ENCODE peak calls at places on chromosomes 2 and 18, in five cellular contexts. One of them, this sample, is unnamed.

GRCh38 chr2:68900496-68901198 is 29.4 kb upstream of the BMP10 start:
- DNase-seq in stimulated activated CD4-positive, alpha-beta T cell treated with anti-CD3 and anti-CD28 coated beads, Interleukin-2, amount 100 ng/mL, for 24 hours: no peak
- DNase-seq in GM23248: no peak
- DNase-seq in cardiac fibroblast: no peak
- DNase-seq in stimulated activated naive B cell treated with anti-CD40 and anti-IgM and Interleukin-4, amounts not matched to agents 10 μg/mL and 1 μg/mL and 100 μg/mL, for 72 hours: no peak
- DNase-seq in this sample: no peak

GRCh38 chr18:62730926-62731325 is 15.6 kb downstream of the PHLPP1 start:
- DNase-seq in stimulated activated CD4-positive, alpha-beta T cell treated with anti-CD3 and anti-CD28 coated beads, Interleukin-2, amount 100 ng/mL, for 24 hours: no peak
- DNase-seq in GM23248: peak; percentile 41
- DNase-seq in cardiac fibroblast: no peak
- DNase-seq in stimulated activated naive B cell treated with anti-CD40 and anti-IgM and Interleukin-4, amounts not matched to agents 10 μg/mL and 1 μg/mL and 100 μg/mL, for 72 hours: no peak
- DNase-seq in this sample: no peak

GRCh38 chr2:105397025-105397722 is 1.7 kb downstream of the FHL2 start:
- DNase-seq in cardiac fibroblast: peak; percentile 41
- DNase-seq in stimulated activated CD4-positive, alpha-beta T cell treated with anti-CD3 and anti-CD28 coated beads, Interleukin-2, amount 100 ng/mL, for 24 hours: no peak
- DNase-seq in GM23248: peak; percentile 42
- DNase-seq in stimulated activated naive B cell treated with anti-CD40 and anti-IgM and Interleukin-4, amounts not matched to agents 10 μg/mL and 1 μg/mL and 100 μg/mL, for 72 hours: no peak
- DNase-seq in this sample: no peak

GRCh38 chr18:58225101-58225500 is 181.1 kb downstream of the NEDD4L start:
- DNase-seq in cardiac fibroblast: no peak
- DNase-seq in stimulated activated naive B cell treated with anti-CD40 and anti-IgM and Interleukin-4, amounts not matched to agents 10 μg/mL and 1 μg/mL and 100 μg/mL, for 72 hours: peak; percentile 73
- DNase-seq in GM23248: peak; percentile 62
- DNase-seq in stimulated activated CD4-positive, alpha-beta T cell treated with anti-CD3 and anti-CD28 coated beads, Interleukin-2, amount 100 ng/mL, for 24 hours: peak; percentile 38
- DNase-seq in this sample: no peak

GRCh38 chr2:222248818-222249217 is 50.0 kb downstream of the PAX3 start:
- DNase-seq in cardiac fibroblast: no peak
- DNase-seq in GM23248: no peak
- DNase-seq in stimulated activated CD4-positive, alpha-beta T cell treated with anti-CD3 and anti-CD28 coated beads, Interleukin-2, amount 100 ng/mL, for 24 hours: no peak
- DNase-seq in stimulated activated naive B cell treated with anti-CD40 and anti-IgM and Interleukin-4, amounts not matched to agents 10 μg/mL and 1 μg/mL and 100 μg/mL, for 72 hours: no peak
- DNase-seq in this sample: no peak

GRCh38 chr2:175877845-175878563 is 124.1 kb downstream of the LNPK start:
- DNase-seq in stimulated activated naive B cell treated with anti-CD40 and anti-IgM and Interleukin-4, amounts not matched to agents 10 μg/mL and 1 μg/mL and 100 μg/mL, for 72 hours: no peak
- DNase-seq in stimulated activated CD4-positive, alpha-beta T cell treated with anti-CD3 and anti-CD28 coated beads, Interleukin-2, amount 100 ng/mL, for 24 hours: no peak
- DNase-seq in cardiac fibroblast: no peak
- DNase-seq in GM23248: peak; percentile 56
- DNase-seq in this sample: no peak

GRCh38 chr2:162256621-162257020 is 13.4 kb upstream of the FAP start:
- DNase-seq in stimulated activated naive B cell treated with anti-CD40 and anti-IgM and Interleukin-4, amounts not matched to agents 10 μg/mL and 1 μg/mL and 100 μg/mL, for 72 hours: no peak
- DNase-seq in stimulated activated CD4-positive, alpha-beta T cell treated with anti-CD3 and anti-CD28 coated beads, Interleukin-2, amount 100 ng/mL, for 24 hours: no peak
- DNase-seq in cardiac fibroblast: peak; percentile 31
- DNase-seq in GM23248: peak; percentile 81
- DNase-seq in this sample: no peak

GRCh38 chr18:11146238-11146946 is 3.0 kb downstream of the PIEZO2 start:
- DNase-seq in cardiac fibroblast: no peak
- DNase-seq in stimulated activated CD4-positive, alpha-beta T cell treated with anti-CD3 and anti-CD28 coated beads, Interleukin-2, amount 100 ng/mL, for 24 hours: no peak
- DNase-seq in stimulated activated naive B cell treated with anti-CD40 and anti-IgM and Interleukin-4, amounts not matched to agents 10 μg/mL and 1 μg/mL and 100 μg/mL, for 72 hours: no peak
- DNase-seq in GM23248: no peak
- DNase-seq in this sample: no peak

GRCh38 chr2:54665436-54665856 is 58.0 kb upstream of the EML6 start:
- DNase-seq in cardiac fibroblast: peak; percentile 76
- DNase-seq in stimulated activated naive B cell treated with anti-CD40 and anti-IgM and Interleukin-4, amounts not matched to agents 10 μg/mL and 1 μg/mL and 100 μg/mL, for 72 hours: peak; percentile 48
- DNase-seq in GM23248: peak; percentile 75
- DNase-seq in stimulated activated CD4-positive, alpha-beta T cell treated with anti-CD3 and anti-CD28 coated beads, Interleukin-2, amount 100 ng/mL, for 24 hours: peak; percentile 49
- DNase-seq in this sample: peak; percentile 68

GRCh38 chr2:176997074-176997791 is 215.4 kb upstream of the HNRNPA3 start:
- DNase-seq in stimulated activated naive B cell treated with anti-CD40 and anti-IgM and Interleukin-4, amounts not matched to agents 10 μg/mL and 1 μg/mL and 100 μg/mL, for 72 hours: peak; percentile 35
- DNase-seq in stimulated activated CD4-positive, alpha-beta T cell treated with anti-CD3 and anti-CD28 coated beads, Interleukin-2, amount 100 ng/mL, for 24 hours: peak; percentile 17
- DNase-seq in GM23248: peak; percentile 96
- DNase-seq in cardiac fibroblast: peak; percentile 51
- DNase-seq in this sample: no peak

GRCh38 chr2:149733936-149734685 is 146.5 kb upstream of the MMADHC start:
- DNase-seq in cardiac fibroblast: peak; percentile 86
- DNase-seq in GM23248: peak; percentile 37
- DNase-seq in stimulated activated CD4-positive, alpha-beta T cell treated with anti-CD3 and anti-CD28 coated beads, Interleukin-2, amount 100 ng/mL, for 24 hours: no peak
- DNase-seq in stimulated activated naive B cell treated with anti-CD40 and anti-IgM and Interleukin-4, amounts not matched to agents 10 μg/mL and 1 μg/mL and 100 μg/mL, for 72 hours: no peak
- DNase-seq in this sample: peak; percentile 12

GRCh38 chr2:23583467-23583866 is 198.5 kb downstream of the KLHL29 start:
- DNase-seq in GM23248: no peak
- DNase-seq in stimulated activated naive B cell treated with anti-CD40 and anti-IgM and Interleukin-4, amounts not matched to agents 10 μg/mL and 1 μg/mL and 100 μg/mL, for 72 hours: no peak
- DNase-seq in stimulated activated CD4-positive, alpha-beta T cell treated with anti-CD3 and anti-CD28 coated beads, Interleukin-2, amount 100 ng/mL, for 24 hours: no peak
- DNase-seq in cardiac fibroblast: no peak
- DNase-seq in this sample: no peak

GRCh38 chr2:233346374-233346773 is 7.9 kb upstream of the DGKD start:
- DNase-seq in stimulated activated CD4-positive, alpha-beta T cell treated with anti-CD3 and anti-CD28 coated beads, Interleukin-2, amount 100 ng/mL, for 24 hours: no peak
- DNase-seq in stimulated activated naive B cell treated with anti-CD40 and anti-IgM and Interleukin-4, amounts not matched to agents 10 μg/mL and 1 μg/mL and 100 μg/mL, for 72 hours: no peak
- DNase-seq in cardiac fibroblast: no peak
- DNase-seq in GM23248: no peak
- DNase-seq in this sample: no peak

GRCh38 chr18:47150824-47151366 is 595 bp upstream of the HDHD2 start:
- DNase-seq in stimulated activated naive B cell treated with anti-CD40 and anti-IgM and Interleukin-4, amounts not matched to agents 10 μg/mL and 1 μg/mL and 100 μg/mL, for 72 hours: no peak
- DNase-seq in GM23248: no peak
- DNase-seq in stimulated activated CD4-positive, alpha-beta T cell treated with anti-CD3 and anti-CD28 coated beads, Interleukin-2, amount 100 ng/mL, for 24 hours: peak; percentile 22
- DNase-seq in cardiac fibroblast: no peak
- DNase-seq in this sample: peak; percentile 6

GRCh38 chr2:66000888-66001287 is 434.0 kb upstream of the MEIS1 start:
- DNase-seq in stimulated activated CD4-positive, alpha-beta T cell treated with anti-CD3 and anti-CD28 coated beads, Interleukin-2, amount 100 ng/mL, for 24 hours: no peak
- DNase-seq in cardiac fibroblast: no peak
- DNase-seq in stimulated activated naive B cell treated with anti-CD40 and anti-IgM and Interleukin-4, amounts not matched to agents 10 μg/mL and 1 μg/mL and 100 μg/mL, for 72 hours: no peak
- DNase-seq in GM23248: no peak
- DNase-seq in this sample: no peak

GRCh38 chr2:150309681-150310080 is 177.8 kb downstream of the RND3 start:
- DNase-seq in stimulated activated CD4-positive, alpha-beta T cell treated with anti-CD3 and anti-CD28 coated beads, Interleukin-2, amount 100 ng/mL, for 24 hours: no peak
- DNase-seq in GM23248: no peak
- DNase-seq in stimulated activated naive B cell treated with anti-CD40 and anti-IgM and Interleukin-4, amounts not matched to agents 10 μg/mL and 1 μg/mL and 100 μg/mL, for 72 hours: no peak
- DNase-seq in cardiac fibroblast: no peak
- DNase-seq in this sample: no peak

GRCh38 chr2:147630585-147630984 is 214.2 kb upstream of the ACVR2A start:
- DNase-seq in GM23248: peak; percentile 30
- DNase-seq in cardiac fibroblast: no peak
- DNase-seq in stimulated activated CD4-positive, alpha-beta T cell treated with anti-CD3 and anti-CD28 coated beads, Interleukin-2, amount 100 ng/mL, for 24 hours: peak; percentile 20
- DNase-seq in stimulated activated naive B cell treated with anti-CD40 and anti-IgM and Interleukin-4, amounts not matched to agents 10 μg/mL and 1 μg/mL and 100 μg/mL, for 72 hours: no peak
- DNase-seq in this sample: no peak

GRCh38 chr2:181178823-181179412 is 198.5 kb downstream of the UBE2E3 start:
- DNase-seq in GM23248: no peak
- DNase-seq in stimulated activated naive B cell treated with anti-CD40 and anti-IgM and Interleukin-4, amounts not matched to agents 10 μg/mL and 1 μg/mL and 100 μg/mL, for 72 hours: no peak
- DNase-seq in cardiac fibroblast: no peak
- DNase-seq in stimulated activated CD4-positive, alpha-beta T cell treated with anti-CD3 and anti-CD28 coated beads, Interleukin-2, amount 100 ng/mL, for 24 hours: peak; percentile 38
- DNase-seq in this sample: peak; percentile 13

GRCh38 chr2:15798716-15799431 is 141.5 kb upstream of the MYCN start:
- DNase-seq in cardiac fibroblast: no peak
- DNase-seq in stimulated activated naive B cell treated with anti-CD40 and anti-IgM and Interleukin-4, amounts not matched to agents 10 μg/mL and 1 μg/mL and 100 μg/mL, for 72 hours: no peak
- DNase-seq in GM23248: no peak
- DNase-seq in stimulated activated CD4-positive, alpha-beta T cell treated with anti-CD3 and anti-CD28 coated beads, Interleukin-2, amount 100 ng/mL, for 24 hours: no peak
- DNase-seq in this sample: no peak

GRCh38 chr2:10437806-10438205 is 10.3 kb downstream of the ODC1 start:
- DNase-seq in cardiac fibroblast: no peak
- DNase-seq in stimulated activated naive B cell treated with anti-CD40 and anti-IgM and Interleukin-4, amounts not matched to agents 10 μg/mL and 1 μg/mL and 100 μg/mL, for 72 hours: no peak
- DNase-seq in GM23248: no peak
- DNase-seq in stimulated activated CD4-positive, alpha-beta T cell treated with anti-CD3 and anti-CD28 coated beads, Interleukin-2, amount 100 ng/mL, for 24 hours: no peak
- DNase-seq in this sample: no peak

GRCh38 chr2:151827564-151828142 is 568 bp downstream of the ARL5A start:
- DNase-seq in stimulated activated CD4-positive, alpha-beta T cell treated with anti-CD3 and anti-CD28 coated beads, Interleukin-2, amount 100 ng/mL, for 24 hours: peak; percentile 34
- DNase-seq in cardiac fibroblast: peak; percentile 34
- DNase-seq in GM23248: peak; percentile 56
- DNase-seq in stimulated activated naive B cell treated with anti-CD40 and anti-IgM and Interleukin-4, amounts not matched to agents 10 μg/mL and 1 μg/mL and 100 μg/mL, for 72 hours: no peak
- DNase-seq in this sample: peak; percentile 8

GRCh38 chr18:56284319-56284718 is 354.1 kb downstream of the TXNL1 start:
- DNase-seq in cardiac fibroblast: peak; percentile 2
- DNase-seq in GM23248: peak; percentile 60
- DNase-seq in stimulated activated naive B cell treated with anti-CD40 and anti-IgM and Interleukin-4, amounts not matched to agents 10 μg/mL and 1 μg/mL and 100 μg/mL, for 72 hours: no peak
- DNase-seq in stimulated activated CD4-positive, alpha-beta T cell treated with anti-CD3 and anti-CD28 coated beads, Interleukin-2, amount 100 ng/mL, for 24 hours: no peak
- DNase-seq in this sample: no peak

GRCh38 chr2:100411841-100412292 is 5.6 kb downstream of the CHST10 start:
- DNase-seq in stimulated activated naive B cell treated with anti-CD40 and anti-IgM and Interleukin-4, amounts not matched to agents 10 μg/mL and 1 μg/mL and 100 μg/mL, for 72 hours: no peak
- DNase-seq in stimulated activated CD4-positive, alpha-beta T cell treated with anti-CD3 and anti-CD28 coated beads, Interleukin-2, amount 100 ng/mL, for 24 hours: no peak
- DNase-seq in cardiac fibroblast: no peak
- DNase-seq in GM23248: no peak
- DNase-seq in this sample: no peak

GRCh38 chr2:8193146-8193545 is 488.7 kb upstream of the ID2 start:
- DNase-seq in stimulated activated CD4-positive, alpha-beta T cell treated with anti-CD3 and anti-CD28 coated beads, Interleukin-2, amount 100 ng/mL, for 24 hours: no peak
- DNase-seq in GM23248: no peak
- DNase-seq in stimulated activated naive B cell treated with anti-CD40 and anti-IgM and Interleukin-4, amounts not matched to agents 10 μg/mL and 1 μg/mL and 100 μg/mL, for 72 hours: no peak
- DNase-seq in cardiac fibroblast: no peak
- DNase-seq in this sample: no peak

GRCh38 chr2:31319391-31320175 is 85.6 kb downstream of the EHD3 start:
- DNase-seq in cardiac fibroblast: peak; percentile 45
- DNase-seq in stimulated activated CD4-positive, alpha-beta T cell treated with anti-CD3 and anti-CD28 coated beads, Interleukin-2, amount 100 ng/mL, for 24 hours: peak; percentile 23
- DNase-seq in stimulated activated naive B cell treated with anti-CD40 and anti-IgM and Interleukin-4, amounts not matched to agents 10 μg/mL and 1 μg/mL and 100 μg/mL, for 72 hours: no peak
- DNase-seq in GM23248: peak; percentile 83
- DNase-seq in this sample: no peak

GRCh38 chr2:174330945-174331619 is 3.7 kb upstream of the SP9 start:
- DNase-seq in stimulated activated naive B cell treated with anti-CD40 and anti-IgM and Interleukin-4, amounts not matched to agents 10 μg/mL and 1 μg/mL and 100 μg/mL, for 72 hours: no peak
- DNase-seq in cardiac fibroblast: no peak
- DNase-seq in stimulated activated CD4-positive, alpha-beta T cell treated with anti-CD3 and anti-CD28 coated beads, Interleukin-2, amount 100 ng/mL, for 24 hours: no peak
- DNase-seq in GM23248: no peak
- DNase-seq in this sample: no peak

GRCh38 chr2:21231985-21232384 is 108.2 kb downstream of the TDRD15 start:
- DNase-seq in cardiac fibroblast: no peak
- DNase-seq in stimulated activated CD4-positive, alpha-beta T cell treated with anti-CD3 and anti-CD28 coated beads, Interleukin-2, amount 100 ng/mL, for 24 hours: no peak
- DNase-seq in GM23248: no peak
- DNase-seq in stimulated activated naive B cell treated with anti-CD40 and anti-IgM and Interleukin-4, amounts not matched to agents 10 μg/mL and 1 μg/mL and 100 μg/mL, for 72 hours: no peak
- DNase-seq in this sample: no peak

GRCh38 chr2:106839849-106840595 is 45.9 kb downstream of the ST6GAL2 start:
- DNase-seq in GM23248: no peak
- DNase-seq in cardiac fibroblast: no peak
- DNase-seq in stimulated activated naive B cell treated with anti-CD40 and anti-IgM and Interleukin-4, amounts not matched to agents 10 μg/mL and 1 μg/mL and 100 μg/mL, for 72 hours: no peak
- DNase-seq in stimulated activated CD4-positive, alpha-beta T cell treated with anti-CD3 and anti-CD28 coated beads, Interleukin-2, amount 100 ng/mL, for 24 hours: no peak
- DNase-seq in this sample: peak; percentile 47

GRCh38 chr18:79506191-79507075 is 110.7 kb downstream of the NFATC1 start:
- DNase-seq in stimulated activated CD4-positive, alpha-beta T cell treated with anti-CD3 and anti-CD28 coated beads, Interleukin-2, amount 100 ng/mL, for 24 hours: peak; percentile 17
- DNase-seq in stimulated activated naive B cell treated with anti-CD40 and anti-IgM and Interleukin-4, amounts not matched to agents 10 μg/mL and 1 μg/mL and 100 μg/mL, for 72 hours: no peak
- DNase-seq in cardiac fibroblast: peak; percentile 80
- DNase-seq in GM23248: peak; percentile 58
- DNase-seq in this sample: no peak

GRCh38 chr2:191020742-191021381 is 6.9 kb upstream of the STAT1 start:
- DNase-seq in GM23248: peak; percentile 93
- DNase-seq in stimulated activated naive B cell treated with anti-CD40 and anti-IgM and Interleukin-4, amounts not matched to agents 10 μg/mL and 1 μg/mL and 100 μg/mL, for 72 hours: peak; percentile 35
- DNase-seq in stimulated activated CD4-positive, alpha-beta T cell treated with anti-CD3 and anti-CD28 coated beads, Interleukin-2, amount 100 ng/mL, for 24 hours: peak; percentile 63
- DNase-seq in cardiac fibroblast: peak; percentile 87
- DNase-seq in this sample: no peak

GRCh38 chr18:68803371-68803770 is 5.5 kb downstream of the CCDC102B start:
- DNase-seq in cardiac fibroblast: peak; percentile 92
- DNase-seq in stimulated activated naive B cell treated with anti-CD40 and anti-IgM and Interleukin-4, amounts not matched to agents 10 μg/mL and 1 μg/mL and 100 μg/mL, for 72 hours: no peak
- DNase-seq in stimulated activated CD4-positive, alpha-beta T cell treated with anti-CD3 and anti-CD28 coated beads, Interleukin-2, amount 100 ng/mL, for 24 hours: no peak
- DNase-seq in GM23248: peak; percentile 73
- DNase-seq in this sample: no peak

GRCh38 chr2:49021170-49021743 is 133.1 kb downstream of the FSHR start:
- DNase-seq in cardiac fibroblast: no peak
- DNase-seq in stimulated activated CD4-positive, alpha-beta T cell treated with anti-CD3 and anti-CD28 coated beads, Interleukin-2, amount 100 ng/mL, for 24 hours: no peak
- DNase-seq in GM23248: no peak
- DNase-seq in stimulated activated naive B cell treated with anti-CD40 and anti-IgM and Interleukin-4, amounts not matched to agents 10 μg/mL and 1 μg/mL and 100 μg/mL, for 72 hours: no peak
- DNase-seq in this sample: peak; percentile 17

GRCh38 chr2:141703506-141703905 is 427.3 kb downstream of the LRP1B start:
- DNase-seq in cardiac fibroblast: no peak
- DNase-seq in stimulated activated CD4-positive, alpha-beta T cell treated with anti-CD3 and anti-CD28 coated beads, Interleukin-2, amount 100 ng/mL, for 24 hours: no peak
- DNase-seq in stimulated activated naive B cell treated with anti-CD40 and anti-IgM and Interleukin-4, amounts not matched to agents 10 μg/mL and 1 μg/mL and 100 μg/mL, for 72 hours: no peak
- DNase-seq in GM23248: no peak
- DNase-seq in this sample: no peak

This sample was measured in BE2C.